ENCODE peak calls at places on chromosome 7, in four cellular contexts. A is dorsolateral prefrontal cortex, L is stromal cell of bone marrow, B is AG09319. F is an unnamed sample.

GRCh38 chr7:121960678-121961461 is 87.9 kb downstream of the PTPRZ1 start:
- DNase-seq in L (peak), B (peak), A (no peak), F (peak)

GRCh38 chr7:155665957-155666287 is 21.5 kb downstream of the RBM33 start:
- DNase-seq in B (peak), L (peak), A (no peak), F (peak)

GRCh38 chr7:82481499-82482097 is 38.0 kb upstream of the CACNA2D1 start:
- DNase-seq in B (peak), L (peak), A (no peak), F (peak)

GRCh38 chr7:5421626-5422323 is 1.9 kb downstream of the TNRC18 start:
- DNase-seq in B (no peak), L (no peak), A (peak), F (peak)

GRCh38 chr7:36192050-36192824 is 39.2 kb downstream of the EEPD1 start:
- DNase-seq in L (peak), B (peak), A (no peak), F (no peak)

GRCh38 chr7:4675771-4676373 is 6.2 kb upstream of the FOXK1 start:
- DNase-seq in L (no peak), B (no peak), A (no peak), F (no peak)

GRCh38 chr7:115676080-115676479 is 354.5 kb downstream of the TFEC start:
- DNase-seq in A (no peak), B (no peak), L (peak), F (peak)

GRCh38 chr7:130966246-130967009 is 232.4 kb upstream of the KLF14 start:
- DNase-seq in B (no peak), A (no peak), L (peak), F (peak)

GRCh38 chr7:372939-373791 is 83.2 kb downstream of the FOXL3 start:
- DNase-seq in B (no peak), A (no peak), L (no peak), F (no peak)

GRCh38 chr7:77537595-77538185 is 595 bp downstream of the PTPN12 start:
- DNase-seq in B (no peak), A (peak), L (no peak), F (peak)

GRCh38 chr7:75989084-75989725 is 5.2 kb downstream of the TMEM120A start:
- DNase-seq in L (no peak), B (no peak), A (no peak), F (no peak)

GRCh38 chr7:98315318-98315993 is 34.0 kb downstream of the BRI3 start:
- DNase-seq in A (no peak), B (no peak), L (no peak), F (no peak)

GRCh38 chr7:46461334-46461777 is 540.3 kb upstream of the IGFBP3 start:
- DNase-seq in B (no peak), L (no peak), A (no peak), F (no peak)